ENCODE peak calls at places on chromosomes 11 and 22, in nine cellular contexts. One of them, this sample, is unnamed.
A peak's percentile ranks its signal among the peaks of the same experiment; 100 is the strongest.

GRCh38 chr11:34651551-34651950 is 30.7 kb downstream of the EHF start:
- DNase-seq in NCI-H2081 treated with DMSO at 0.1 percent for 48 hours: no peak
- DNase-seq in GM12865: no peak
- DNase-seq in central memory CD4-positive, alpha-beta T cell: no peak
- DNase-seq in neuronal stem cell: no peak
- DNase-seq in suprapubic skin: no peak
- DNase-seq in Jurkat, Clone E6-1: no peak
- DNase-seq in NCI-H2171: no peak
- DNase-seq in mucosa of gallbladder: no peak
- DNase-seq in this sample: no peak

GRCh38 chr11:36002196-36002595 is 58.3 kb downstream of the LDLRAD3 start:
- DNase-seq in mucosa of gallbladder: no peak
- DNase-seq in central memory CD4-positive, alpha-beta T cell: no peak
- DNase-seq in Jurkat, Clone E6-1: no peak
- DNase-seq in neuronal stem cell: peak; percentile 78
- DNase-seq in suprapubic skin: no peak
- DNase-seq in GM12865: no peak
- DNase-seq in NCI-H2171: no peak
- DNase-seq in NCI-H2081 treated with DMSO at 0.1 percent for 48 hours: no peak
- DNase-seq in this sample: no peak

GRCh38 chr11:74877132-74877531 is 71.8 kb downstream of the XRRA1 start:
- DNase-seq in GM12865: peak; percentile 21
- DNase-seq in central memory CD4-positive, alpha-beta T cell: no peak
- DNase-seq in NCI-H2171: no peak
- DNase-seq in suprapubic skin: no peak
- DNase-seq in mucosa of gallbladder: no peak
- DNase-seq in Jurkat, Clone E6-1: peak; percentile 8
- DNase-seq in NCI-H2081 treated with DMSO at 0.1 percent for 48 hours: no peak
- DNase-seq in neuronal stem cell: no peak
- DNase-seq in this sample: no peak

GRCh38 chr11:14015711-14016110 is 53.2 kb downstream of the SPON1 start:
- DNase-seq in neuronal stem cell: peak; percentile 5
- DNase-seq in mucosa of gallbladder: peak; percentile 64
- DNase-seq in Jurkat, Clone E6-1: no peak
- DNase-seq in NCI-H2081 treated with DMSO at 0.1 percent for 48 hours: no peak
- DNase-seq in central memory CD4-positive, alpha-beta T cell: no peak
- DNase-seq in GM12865: no peak
- DNase-seq in NCI-H2171: no peak
- DNase-seq in suprapubic skin: no peak
- DNase-seq in this sample: no peak

GRCh38 chr11:113904379-113905101 is at the start of gene HTR3B:
- DNase-seq in suprapubic skin: no peak
- DNase-seq in NCI-H2081 treated with DMSO at 0.1 percent for 48 hours: no peak
- DNase-seq in neuronal stem cell: no peak
- DNase-seq in Jurkat, Clone E6-1: no peak
- DNase-seq in GM12865: no peak
- DNase-seq in central memory CD4-positive, alpha-beta T cell: no peak
- DNase-seq in NCI-H2171: no peak
- DNase-seq in mucosa of gallbladder: no peak
- DNase-seq in this sample: no peak

GRCh38 chr11:72224587-72225410 is at the start of gene INPPL1:
- DNase-seq in suprapubic skin: no peak
- DNase-seq in mucosa of gallbladder: no peak
- DNase-seq in central memory CD4-positive, alpha-beta T cell: peak; percentile 20
- DNase-seq in Jurkat, Clone E6-1: no peak
- DNase-seq in neuronal stem cell: no peak
- DNase-seq in NCI-H2171: no peak
- DNase-seq in GM12865: peak; percentile 60
- DNase-seq in NCI-H2081 treated with DMSO at 0.1 percent for 48 hours: no peak
- DNase-seq in this sample: peak; percentile 38

GRCh38 chr22:47802446-47802845 is 1040.0 kb downstream of the TBC1D22A start:
- DNase-seq in mucosa of gallbladder: no peak
- DNase-seq in suprapubic skin: peak; percentile 74
- DNase-seq in NCI-H2171: no peak
- DNase-seq in Jurkat, Clone E6-1: no peak
- DNase-seq in central memory CD4-positive, alpha-beta T cell: no peak
- DNase-seq in neuronal stem cell: no peak
- DNase-seq in NCI-H2081 treated with DMSO at 0.1 percent for 48 hours: no peak
- DNase-seq in GM12865: no peak
- DNase-seq in this sample: no peak

GRCh38 chr11:119897046-119897440 is 168.0 kb upstream of the NECTIN1 start:
- DNase-seq in GM12865: no peak
- DNase-seq in neuronal stem cell: no peak
- DNase-seq in suprapubic skin: no peak
- DNase-seq in central memory CD4-positive, alpha-beta T cell: no peak
- DNase-seq in Jurkat, Clone E6-1: no peak
- DNase-seq in mucosa of gallbladder: no peak
- DNase-seq in NCI-H2171: no peak
- DNase-seq in NCI-H2081 treated with DMSO at 0.1 percent for 48 hours: no peak
- DNase-seq in this sample: no peak

GRCh38 chr11:62552931-62553838 is 6.6 kb upstream of the AHNAK start:
- DNase-seq in suprapubic skin: peak; percentile 94
- DNase-seq in NCI-H2081 treated with DMSO at 0.1 percent for 48 hours: no peak
- DNase-seq in central memory CD4-positive, alpha-beta T cell: peak; percentile 73
- DNase-seq in Jurkat, Clone E6-1: no peak
- DNase-seq in neuronal stem cell: no peak
- DNase-seq in NCI-H2171: no peak
- DNase-seq in GM12865: peak; percentile 54
- DNase-seq in mucosa of gallbladder: peak; percentile 88
- DNase-seq in this sample: peak; percentile 82